ENCODE peak calls at places on chromosomes 6 and 20, in nine cellular contexts. One of them, this sample, is unnamed. For H3K36me3 and H3K4me1, the result is how much of the 10 kb centered on the place peaks cover.

GRCh38 chr20:38863024-38863851 is 57.7 kb downstream of the PPP1R16B start:
- DNase-seq in neuronal stem cell: no peak
- DNase-seq in IMR-90: no peak
- DNase-seq in uterus: no peak
- DNase-seq in hepatocyte: no peak
- DNase-seq in transverse colon: peak
- DNase-seq in GM23248: no peak
- DNase-seq in left ventricle myocardium inferior: no peak
- DNase-seq in adrenal gland: no peak
- DNase-seq in this sample: no peak

GRCh38 chr6:152952045-152952444 is 30.8 kb downstream of the FBXO5 start:
- DNase-seq in transverse colon: no peak
- DNase-seq in IMR-90: peak
- DNase-seq in adrenal gland: no peak
- DNase-seq in GM23248: peak
- DNase-seq in hepatocyte: no peak
- DNase-seq in neuronal stem cell: no peak
- DNase-seq in left ventricle myocardium inferior: no peak
- DNase-seq in uterus: no peak
- DNase-seq in this sample: no peak

GRCh38 chr6:166656269-166657206 is 29.5 kb upstream of the RPS6KA2 start:
- DNase-seq in transverse colon: no peak
- DNase-seq in hepatocyte: peak
- DNase-seq in GM23248: peak
- DNase-seq in neuronal stem cell: no peak
- DNase-seq in IMR-90: peak
- DNase-seq in adrenal gland: peak
- DNase-seq in uterus: no peak
- DNase-seq in left ventricle myocardium inferior: no peak
- DNase-seq in this sample: no peak

GRCh38 chr6:33091957-33092356 is 16.2 kb downstream of the HLA-DPB1 start:
- DNase-seq in hepatocyte: no peak
- DNase-seq in adrenal gland: no peak
- DNase-seq in neuronal stem cell: no peak
- DNase-seq in GM23248: peak
- DNase-seq in left ventricle myocardium inferior: no peak
- DNase-seq in transverse colon: peak
- DNase-seq in uterus: no peak
- DNase-seq in IMR-90: no peak
- DNase-seq in this sample: peak

GRCh38 chr20:50931306-50932015 is at the start of gene ADNP:
- DNase-seq in neuronal stem cell: peak
- DNase-seq in GM23248: peak
- DNase-seq in adrenal gland: peak
- DNase-seq in uterus: peak
- DNase-seq in hepatocyte: peak
- DNase-seq in left ventricle myocardium inferior: peak
- DNase-seq in transverse colon: peak
- DNase-seq in IMR-90: peak
- DNase-seq in this sample: peak

GRCh38 chr20:20391115-20391514 is 23.2 kb downstream of the INSM1 start:
- DNase-seq in IMR-90: no peak
- DNase-seq in hepatocyte: no peak
- DNase-seq in uterus: no peak
- DNase-seq in adrenal gland: no peak
- DNase-seq in transverse colon: no peak
- DNase-seq in left ventricle myocardium inferior: no peak
- DNase-seq in GM23248: no peak
- DNase-seq in neuronal stem cell: no peak
- DNase-seq in this sample: no peak

GRCh38 chr6:162620067-162620466 is 107.5 kb downstream of the PRKN start:
- DNase-seq in neuronal stem cell: no peak
- DNase-seq in adrenal gland: no peak
- DNase-seq in GM23248: no peak
- DNase-seq in hepatocyte: no peak
- DNase-seq in left ventricle myocardium inferior: no peak
- DNase-seq in transverse colon: no peak
- DNase-seq in uterus: no peak
- DNase-seq in IMR-90: no peak
- DNase-seq in this sample: no peak

GRCh38 chr6:119858901-119859300 is 509.3 kb upstream of the MAN1A1 start:
- DNase-seq in left ventricle myocardium inferior: no peak
- DNase-seq in IMR-90: peak
- DNase-seq in transverse colon: no peak
- DNase-seq in adrenal gland: no peak
- DNase-seq in neuronal stem cell: no peak
- DNase-seq in GM23248: peak
- DNase-seq in hepatocyte: no peak
- DNase-seq in uterus: no peak
- DNase-seq in this sample: no peak

GRCh38 chr6:30264731-30265130 is 51.5 kb upstream of the TRIM26 start:
- DNase-seq in hepatocyte: no peak
- DNase-seq in left ventricle myocardium inferior: no peak
- DNase-seq in uterus: no peak
- DNase-seq in neuronal stem cell: no peak
- DNase-seq in GM23248: peak
- DNase-seq in IMR-90: peak
- DNase-seq in transverse colon: no peak
- DNase-seq in adrenal gland: no peak
- DNase-seq in this sample: no peak

GRCh38 chr20:32465092-32465900 is 107.2 kb downstream of the ASXL1 start:
- DNase-seq in left ventricle myocardium inferior: peak
- DNase-seq in transverse colon: peak
- DNase-seq in adrenal gland: peak
- DNase-seq in hepatocyte: peak
- DNase-seq in neuronal stem cell: no peak
- DNase-seq in GM23248: peak
- DNase-seq in uterus: peak
- DNase-seq in IMR-90: peak
- DNase-seq in this sample: no peak
- H3K36me3 ChIP-seq in left ventricle myocardium inferior: under half
- H3K36me3 ChIP-seq in transverse colon: under half
- H3K36me3 ChIP-seq in adrenal gland: under half
- H3K36me3 ChIP-seq in hepatocyte: under half
- H3K36me3 ChIP-seq in neuronal stem cell: under half
- H3K36me3 ChIP-seq in GM23248: under half
- H3K36me3 ChIP-seq in uterus: under half
- H3K36me3 ChIP-seq in IMR-90: under half
- H3K36me3 ChIP-seq in this sample: under half

DNA sequence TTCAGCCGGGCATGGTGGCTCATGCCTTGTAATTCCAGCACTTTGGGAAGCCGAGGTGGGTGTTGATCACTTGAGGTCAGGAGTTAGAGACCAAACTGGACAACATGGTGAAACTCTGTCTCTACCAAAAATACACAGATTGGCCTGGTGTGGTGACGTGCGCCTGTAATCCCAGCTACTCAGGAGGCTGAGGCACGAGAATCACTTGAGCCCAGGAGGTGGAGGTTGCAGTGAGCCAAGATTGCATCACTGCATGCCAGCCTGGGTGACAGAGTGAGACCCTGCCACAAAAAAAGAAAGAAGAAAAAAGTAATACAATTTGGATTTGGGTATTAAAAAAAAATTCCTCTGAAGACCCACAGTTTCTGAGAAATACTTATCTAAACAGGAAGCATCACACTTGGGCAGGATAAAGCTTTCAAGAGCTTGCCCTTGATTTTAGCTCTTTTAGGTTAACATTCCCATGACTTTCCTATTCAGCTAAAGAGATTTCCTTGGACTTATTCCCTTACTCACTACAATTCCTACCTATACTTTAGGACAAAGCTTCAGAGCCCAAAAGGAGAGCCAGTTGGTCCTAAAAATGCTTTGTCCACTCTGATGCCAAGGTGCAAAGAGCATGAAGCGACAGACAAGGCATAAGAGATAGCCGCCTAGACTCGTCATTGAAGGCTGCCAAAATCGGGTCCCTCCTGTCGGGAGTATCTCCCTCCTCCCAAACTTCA is 1.9 kb downstream of the ELOVL2 start:
- DNase-seq in neuronal stem cell: no peak
- DNase-seq in left ventricle myocardium inferior: no peak
- DNase-seq in GM23248: no peak
- DNase-seq in adrenal gland: no peak
- DNase-seq in hepatocyte: no peak
- DNase-seq in transverse colon: no peak
- DNase-seq in uterus: no peak
- DNase-seq in IMR-90: no peak
- DNase-seq in this sample: no peak
- H3K4me3 ChIP-seq in neuronal stem cell: peak
- H3K4me3 ChIP-seq in left ventricle myocardium inferior: peak
- H3K4me3 ChIP-seq in GM23248: no peak
- H3K4me3 ChIP-seq in adrenal gland: no peak
- H3K4me3 ChIP-seq in hepatocyte: no peak
- H3K4me3 ChIP-seq in transverse colon: no peak
- H3K4me3 ChIP-seq in uterus: no peak
- H3K4me3 ChIP-seq in IMR-90: no peak
- H3K4me3 ChIP-seq in this sample: no peak

DNA sequence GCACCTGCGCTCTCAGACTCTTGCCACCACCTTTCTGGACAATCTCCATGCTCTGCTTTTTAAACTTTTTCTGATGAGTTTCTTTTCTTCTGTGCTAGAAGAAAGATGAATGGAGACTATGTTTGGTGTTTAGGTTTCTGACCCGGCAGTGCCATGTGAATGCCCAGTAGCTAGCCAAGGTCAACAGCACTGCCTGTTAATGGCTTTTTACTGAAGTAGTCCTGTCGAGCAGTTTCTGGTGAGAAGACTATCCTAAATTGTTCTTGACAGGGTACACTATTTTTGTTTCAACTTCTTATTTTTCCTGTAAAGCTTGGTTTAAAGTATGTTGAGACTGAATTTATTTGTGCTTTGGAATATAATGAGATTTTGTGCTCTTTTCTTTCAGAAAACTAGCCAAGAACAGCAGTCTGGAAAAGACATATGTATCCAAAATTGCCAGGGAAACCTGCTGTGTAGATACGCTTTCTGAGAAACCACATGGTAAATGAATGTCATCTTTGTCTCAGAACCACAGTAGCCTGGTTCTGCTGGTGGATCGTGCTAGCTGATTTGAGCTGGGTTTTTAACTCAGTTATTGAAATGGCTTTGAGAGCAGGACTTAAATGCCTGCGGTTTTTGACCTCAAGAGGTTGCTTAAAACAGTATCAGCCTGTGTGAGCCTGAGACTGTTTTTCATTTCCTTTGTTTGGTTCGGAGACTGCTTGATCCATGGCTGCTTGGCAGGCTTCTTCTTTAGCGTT is 48.1 kb downstream of the KCNS1 start:
- DNase-seq in hepatocyte: no peak
- DNase-seq in GM23248: peak
- DNase-seq in adrenal gland: no peak
- DNase-seq in uterus: no peak
- DNase-seq in neuronal stem cell: no peak
- DNase-seq in transverse colon: no peak
- DNase-seq in IMR-90: peak
- DNase-seq in left ventricle myocardium inferior: no peak
- DNase-seq in this sample: no peak
- H3K4me1 ChIP-seq in hepatocyte: under half
- H3K4me1 ChIP-seq in GM23248: under half
- H3K4me1 ChIP-seq in adrenal gland: under half
- H3K4me1 ChIP-seq in uterus: under half
- H3K4me1 ChIP-seq in neuronal stem cell: under half
- H3K4me1 ChIP-seq in transverse colon: under half
- H3K4me1 ChIP-seq in IMR-90: under half
- H3K4me1 ChIP-seq in left ventricle myocardium inferior: half or more
- H3K4me1 ChIP-seq in this sample: under half

DNA sequence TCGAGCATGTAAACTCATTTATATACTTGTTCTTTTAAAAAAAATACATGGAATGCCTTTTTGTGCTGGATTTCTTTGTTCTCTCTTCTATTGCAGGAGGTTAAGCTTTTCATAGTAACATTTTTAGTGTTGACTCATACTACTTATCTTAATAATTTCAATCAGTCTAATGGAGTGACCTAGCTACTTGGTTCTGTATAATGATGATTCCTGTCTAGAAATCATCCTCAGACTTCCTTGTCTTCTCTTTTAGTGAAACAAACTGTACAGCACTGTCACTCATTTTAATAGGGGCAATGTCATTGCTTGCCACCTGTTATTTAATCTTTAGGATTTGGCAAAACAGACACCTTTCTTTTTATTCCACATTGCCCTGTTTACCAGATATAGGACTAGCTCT is 62.3 kb downstream of the ADGRB3 start:
- DNase-seq in GM23248: no peak
- DNase-seq in uterus: no peak
- DNase-seq in adrenal gland: no peak
- DNase-seq in neuronal stem cell: no peak
- DNase-seq in transverse colon: no peak
- DNase-seq in hepatocyte: no peak
- DNase-seq in IMR-90: no peak
- DNase-seq in left ventricle myocardium inferior: no peak
- DNase-seq in this sample: no peak
- H3K36me3 ChIP-seq in GM23248: under half
- H3K36me3 ChIP-seq in uterus: under half
- H3K36me3 ChIP-seq in adrenal gland: under half
- H3K36me3 ChIP-seq in neuronal stem cell: under half
- H3K36me3 ChIP-seq in transverse colon: under half
- H3K36me3 ChIP-seq in hepatocyte: under half
- H3K36me3 ChIP-seq in IMR-90: under half
- H3K36me3 ChIP-seq in left ventricle myocardium inferior: under half
- H3K36me3 ChIP-seq in this sample: under half